ENCODE peak calls at places on chromosomes 7 and 10, in ten cellular contexts. One of them, this sample, is unnamed.

GRCh38 chr7:66558660-66559465 is 69.8 kb upstream of the KCTD7 start:
- DNase-seq in neural progenitor cell: no peak
- DNase-seq in tibial artery: no peak
- DNase-seq in H9: peak; percentile 55
- DNase-seq in heart left ventricle: no peak
- DNase-seq in ovary: no peak
- DNase-seq in OCI-LY7: no peak
- DNase-seq in colonic mucosa: no peak
- DNase-seq in left ventricle myocardium inferior: no peak
- DNase-seq in esophagus muscularis mucosa: no peak
- DNase-seq in this sample: no peak

GRCh38 chr7:101537205-101537604 is 91.9 kb downstream of the MYL10 start:
- DNase-seq in neural progenitor cell: no peak
- DNase-seq in tibial artery: no peak
- DNase-seq in H9: no peak
- DNase-seq in heart left ventricle: no peak
- DNase-seq in ovary: no peak
- DNase-seq in OCI-LY7: no peak
- DNase-seq in colonic mucosa: no peak
- DNase-seq in left ventricle myocardium inferior: no peak
- DNase-seq in esophagus muscularis mucosa: no peak
- DNase-seq in this sample: no peak

GRCh38 chr7:94041529-94041928 is 37.4 kb upstream of the BET1 start:
- DNase-seq in neural progenitor cell: no peak
- DNase-seq in tibial artery: no peak
- DNase-seq in H9: no peak
- DNase-seq in heart left ventricle: no peak
- DNase-seq in ovary: no peak
- DNase-seq in OCI-LY7: no peak
- DNase-seq in colonic mucosa: no peak
- DNase-seq in left ventricle myocardium inferior: no peak
- DNase-seq in esophagus muscularis mucosa: no peak
- DNase-seq in this sample: no peak

GRCh38 chr7:68706291-68706690 is 892.0 kb upstream of the AUTS2 start:
- DNase-seq in neural progenitor cell: no peak
- DNase-seq in tibial artery: no peak
- DNase-seq in H9: no peak
- DNase-seq in heart left ventricle: no peak
- DNase-seq in ovary: no peak
- DNase-seq in OCI-LY7: no peak
- DNase-seq in colonic mucosa: no peak
- DNase-seq in left ventricle myocardium inferior: no peak
- DNase-seq in esophagus muscularis mucosa: no peak
- DNase-seq in this sample: no peak

GRCh38 chr10:118594392-118595063 is 920 bp downstream of the PRLHR start:
- DNase-seq in neural progenitor cell: peak; percentile 99
- DNase-seq in tibial artery: peak; percentile 39
- DNase-seq in H9: peak; percentile 97
- DNase-seq in heart left ventricle: no peak
- DNase-seq in ovary: peak; percentile 25
- DNase-seq in OCI-LY7: no peak
- DNase-seq in colonic mucosa: peak; percentile 22
- DNase-seq in left ventricle myocardium inferior: no peak
- DNase-seq in esophagus muscularis mucosa: no peak
- DNase-seq in this sample: no peak

GRCh38 chr10:132520147-132520811 is 17.3 kb upstream of the INPP5A start:
- DNase-seq in neural progenitor cell: no peak
- DNase-seq in tibial artery: peak; percentile 51
- DNase-seq in H9: peak; percentile 23
- DNase-seq in heart left ventricle: peak; percentile 57
- DNase-seq in ovary: peak; percentile 71
- DNase-seq in OCI-LY7: no peak
- DNase-seq in colonic mucosa: no peak
- DNase-seq in left ventricle myocardium inferior: peak; percentile 36
- DNase-seq in esophagus muscularis mucosa: no peak
- DNase-seq in this sample: no peak

GRCh38 chr10:3452234-3452633 is 279.7 kb upstream of the PITRM1 start:
- DNase-seq in neural progenitor cell: peak; percentile 34
- DNase-seq in tibial artery: no peak
- DNase-seq in H9: no peak
- DNase-seq in heart left ventricle: peak; percentile 50
- DNase-seq in ovary: no peak
- DNase-seq in OCI-LY7: no peak
- DNase-seq in colonic mucosa: peak; percentile 15
- DNase-seq in left ventricle myocardium inferior: no peak
- DNase-seq in esophagus muscularis mucosa: no peak
- DNase-seq in this sample: no peak

GRCh38 chr10:86366902-86367338 is 325 bp upstream of the GRID1 start:
- DNase-seq in neural progenitor cell: no peak
- DNase-seq in tibial artery: peak; percentile 18
- DNase-seq in H9: no peak
- DNase-seq in heart left ventricle: no peak
- DNase-seq in ovary: no peak
- DNase-seq in OCI-LY7: no peak
- DNase-seq in colonic mucosa: no peak
- DNase-seq in left ventricle myocardium inferior: no peak
- DNase-seq in esophagus muscularis mucosa: no peak
- DNase-seq in this sample: no peak

GRCh38 chr7:157854066-157854891 is 517.5 kb downstream of the DNAJB6 start:
- DNase-seq in neural progenitor cell: no peak
- DNase-seq in tibial artery: peak; percentile 80
- DNase-seq in H9: no peak
- DNase-seq in heart left ventricle: peak; percentile 55
- DNase-seq in ovary: no peak
- DNase-seq in OCI-LY7: no peak
- DNase-seq in colonic mucosa: peak; percentile 55
- DNase-seq in left ventricle myocardium inferior: peak; percentile 62
- DNase-seq in esophagus muscularis mucosa: peak; percentile 92
- DNase-seq in this sample: no peak

GRCh38 chr10:12656518-12657142 is 307.3 kb downstream of the CAMK1D start:
- DNase-seq in neural progenitor cell: peak; percentile 53
- DNase-seq in tibial artery: no peak
- DNase-seq in H9: no peak
- DNase-seq in heart left ventricle: no peak
- DNase-seq in ovary: no peak
- DNase-seq in OCI-LY7: peak; percentile 72
- DNase-seq in colonic mucosa: no peak
- DNase-seq in left ventricle myocardium inferior: no peak
- DNase-seq in esophagus muscularis mucosa: no peak
- DNase-seq in this sample: no peak

GRCh38 chr10:30039567-30039966 is 19.8 kb downstream of the JCAD start:
- DNase-seq in neural progenitor cell: no peak
- DNase-seq in tibial artery: no peak
- DNase-seq in H9: no peak
- DNase-seq in heart left ventricle: no peak
- DNase-seq in ovary: no peak
- DNase-seq in OCI-LY7: no peak
- DNase-seq in colonic mucosa: no peak
- DNase-seq in left ventricle myocardium inferior: no peak
- DNase-seq in esophagus muscularis mucosa: no peak
- DNase-seq in this sample: no peak

GRCh38 chr10:119333146-119333792 is 125.9 kb downstream of the GRK5 start:
- DNase-seq in neural progenitor cell: no peak
- DNase-seq in tibial artery: no peak
- DNase-seq in H9: no peak
- DNase-seq in heart left ventricle: no peak
- DNase-seq in ovary: no peak
- DNase-seq in OCI-LY7: peak; percentile 32
- DNase-seq in colonic mucosa: no peak
- DNase-seq in left ventricle myocardium inferior: no peak
- DNase-seq in esophagus muscularis mucosa: no peak
- DNase-seq in this sample: no peak

GRCh38 chr10:76453997-76454396 is 1022.6 kb downstream of the LRMDA start:
- DNase-seq in neural progenitor cell: no peak
- DNase-seq in tibial artery: no peak
- DNase-seq in H9: no peak
- DNase-seq in heart left ventricle: no peak
- DNase-seq in ovary: no peak
- DNase-seq in OCI-LY7: no peak
- DNase-seq in colonic mucosa: no peak
- DNase-seq in left ventricle myocardium inferior: no peak
- DNase-seq in esophagus muscularis mucosa: no peak
- DNase-seq in this sample: no peak

GRCh38 chr10:44242826-44243225 is 142.1 kb downstream of the CXCL12 start:
- DNase-seq in neural progenitor cell: no peak
- DNase-seq in tibial artery: no peak
- DNase-seq in H9: no peak
- DNase-seq in heart left ventricle: no peak
- DNase-seq in ovary: no peak
- DNase-seq in OCI-LY7: no peak
- DNase-seq in colonic mucosa: no peak
- DNase-seq in left ventricle myocardium inferior: no peak
- DNase-seq in esophagus muscularis mucosa: no peak
- DNase-seq in this sample: no peak

GRCh38 chr7:451255-452229 is 68.1 kb downstream of the PDGFA start:
- DNase-seq in neural progenitor cell: peak; percentile 70
- DNase-seq in tibial artery: no peak
- DNase-seq in H9: peak; percentile 60
- DNase-seq in heart left ventricle: no peak
- DNase-seq in ovary: no peak
- DNase-seq in OCI-LY7: no peak
- DNase-seq in colonic mucosa: no peak
- DNase-seq in left ventricle myocardium inferior: no peak
- DNase-seq in esophagus muscularis mucosa: no peak
- DNase-seq in this sample: no peak

GRCh38 chr7:88226886-88227516 is 7.2 kb upstream of the SRI start:
- DNase-seq in neural progenitor cell: no peak
- DNase-seq in tibial artery: no peak
- DNase-seq in H9: no peak
- DNase-seq in heart left ventricle: no peak
- DNase-seq in ovary: no peak
- DNase-seq in OCI-LY7: no peak
- DNase-seq in colonic mucosa: peak; percentile 82
- DNase-seq in left ventricle myocardium inferior: no peak
- DNase-seq in esophagus muscularis mucosa: no peak
- DNase-seq in this sample: no peak

GRCh38 chr10:24114561-24114960 is 94.4 kb upstream of the KIAA1217 start:
- DNase-seq in neural progenitor cell: no peak
- DNase-seq in tibial artery: no peak
- DNase-seq in H9: no peak
- DNase-seq in heart left ventricle: no peak
- DNase-seq in ovary: no peak
- DNase-seq in OCI-LY7: no peak
- DNase-seq in colonic mucosa: no peak
- DNase-seq in left ventricle myocardium inferior: no peak
- DNase-seq in esophagus muscularis mucosa: peak; percentile 26
- DNase-seq in this sample: no peak

DNA sequence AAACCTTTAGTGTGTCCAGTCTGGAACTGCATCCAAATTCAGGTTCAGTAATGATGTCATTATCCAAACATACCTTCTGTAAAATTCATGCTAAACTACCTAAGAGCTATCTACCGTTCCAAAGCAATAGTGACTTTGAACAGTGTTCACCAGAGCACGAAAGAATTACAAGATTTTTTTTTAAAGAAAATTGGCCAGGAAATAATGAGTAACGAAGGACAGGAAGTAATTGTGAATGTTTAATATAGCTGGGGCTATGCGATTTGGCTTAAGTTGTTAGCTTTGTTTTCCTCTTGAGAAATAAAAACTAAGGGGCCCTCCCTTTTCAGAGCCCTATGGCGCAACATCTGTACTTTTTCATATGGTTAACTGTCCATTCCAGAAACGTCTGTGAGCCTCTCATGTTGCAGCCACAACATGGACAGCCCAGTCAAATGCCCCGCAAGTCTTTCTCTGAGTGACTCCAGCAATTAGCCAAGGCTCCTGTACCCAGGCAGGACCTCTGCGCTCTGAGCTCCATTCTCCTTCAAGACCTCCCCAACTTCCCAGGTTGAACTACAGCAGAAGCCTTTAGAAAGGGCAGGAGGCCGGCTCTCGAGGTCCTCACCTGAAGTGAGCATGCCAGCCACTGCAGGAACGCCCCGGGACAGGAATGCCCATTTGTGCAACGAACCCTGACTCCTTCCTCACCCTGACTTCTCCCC is 622 bp upstream of the FAS start:
- DNase-seq in neural progenitor cell: no peak
- DNase-seq in tibial artery: peak; percentile 65
- DNase-seq in H9: no peak
- DNase-seq in heart left ventricle: no peak
- DNase-seq in ovary: peak; percentile 81
- DNase-seq in OCI-LY7: no peak
- DNase-seq in colonic mucosa: no peak
- DNase-seq in left ventricle myocardium inferior: no peak
- DNase-seq in esophagus muscularis mucosa: no peak
- DNase-seq in this sample: no peak
- H3K27ac ChIP-seq in neural progenitor cell: no peak overlapping the region
- H3K27ac ChIP-seq in tibial artery: peak overlapping the region; percentile 92
- H3K27ac ChIP-seq in H9: no peak overlapping the region
- H3K27ac ChIP-seq in heart left ventricle: peak overlapping the region; percentile 98
- H3K27ac ChIP-seq in ovary: peak overlapping the region; percentile 100
- H3K27ac ChIP-seq in OCI-LY7: peak overlapping the region; percentile 50
- H3K27ac ChIP-seq in colonic mucosa: peak overlapping the region; percentile 97
- H3K27ac ChIP-seq in left ventricle myocardium inferior: peak overlapping the region; percentile 97
- H3K27ac ChIP-seq in esophagus muscularis mucosa: peak overlapping the region; percentile 93
- H3K27ac ChIP-seq in this sample: peak overlapping the region; percentile 71

GRCh38 chr7:112081778-112082177 is 124.4 kb downstream of the DOCK4 start:
- DNase-seq in neural progenitor cell: no peak
- DNase-seq in tibial artery: no peak
- DNase-seq in H9: no peak
- DNase-seq in heart left ventricle: no peak
- DNase-seq in ovary: no peak
- DNase-seq in OCI-LY7: no peak
- DNase-seq in colonic mucosa: no peak
- DNase-seq in left ventricle myocardium inferior: no peak
- DNase-seq in esophagus muscularis mucosa: no peak
- DNase-seq in this sample: no peak
- H3K27ac ChIP-seq in neural progenitor cell: no peak overlapping the region
- H3K27ac ChIP-seq in tibial artery: no peak overlapping the region
- H3K27ac ChIP-seq in H9: no peak overlapping the region
- H3K27ac ChIP-seq in heart left ventricle: peak overlapping the region; percentile 41
- H3K27ac ChIP-seq in ovary: no peak overlapping the region
- H3K27ac ChIP-seq in OCI-LY7: no peak overlapping the region
- H3K27ac ChIP-seq in colonic mucosa: no peak overlapping the region
- H3K27ac ChIP-seq in left ventricle myocardium inferior: peak overlapping the region; percentile 43
- H3K27ac ChIP-seq in esophagus muscularis mucosa: no peak overlapping the region
- H3K27ac ChIP-seq in this sample: peak overlapping the region; percentile 9

DNA sequence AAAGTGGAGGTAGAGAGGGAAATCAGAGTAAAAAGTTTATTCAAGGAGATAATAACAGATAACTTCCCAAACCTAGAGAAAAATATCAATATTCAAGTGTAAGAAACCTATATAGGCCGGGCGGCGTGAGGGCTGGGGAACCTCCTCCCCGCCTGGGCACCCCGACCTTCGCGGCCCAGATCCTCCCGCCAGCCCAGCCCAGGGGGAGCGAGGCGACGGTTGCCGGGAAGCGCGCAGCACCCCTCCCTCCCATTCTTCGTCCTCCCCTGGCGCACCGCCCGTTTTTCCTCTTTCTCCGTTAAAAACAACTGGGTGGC is 32.4 kb upstream of the SFTPD start:
- DNase-seq in neural progenitor cell: no peak
- DNase-seq in tibial artery: no peak
- DNase-seq in H9: no peak
- DNase-seq in heart left ventricle: peak; percentile 63
- DNase-seq in ovary: no peak
- DNase-seq in OCI-LY7: no peak
- DNase-seq in colonic mucosa: no peak
- DNase-seq in left ventricle myocardium inferior: peak; percentile 61
- DNase-seq in esophagus muscularis mucosa: no peak
- DNase-seq in this sample: no peak
- H3K27ac ChIP-seq in neural progenitor cell: no peak overlapping the region
- H3K27ac ChIP-seq in tibial artery: peak overlapping the region; percentile 82
- H3K27ac ChIP-seq in H9: no peak overlapping the region
- H3K27ac ChIP-seq in heart left ventricle: peak overlapping the region; percentile 67
- H3K27ac ChIP-seq in ovary: no peak overlapping the region
- H3K27ac ChIP-seq in OCI-LY7: no peak overlapping the region
- H3K27ac ChIP-seq in colonic mucosa: no peak overlapping the region
- H3K27ac ChIP-seq in left ventricle myocardium inferior: peak overlapping the region; percentile 86
- H3K27ac ChIP-seq in esophagus muscularis mucosa: peak overlapping the region; percentile 58
- H3K27ac ChIP-seq in this sample: no peak overlapping the region

GRCh38 chr10:70131560-70131937 is 1.1 kb downstream of the AIFM2 start:
- DNase-seq in neural progenitor cell: no peak
- DNase-seq in tibial artery: no peak
- DNase-seq in H9: no peak
- DNase-seq in heart left ventricle: no peak
- DNase-seq in ovary: no peak
- DNase-seq in OCI-LY7: no peak
- DNase-seq in colonic mucosa: no peak
- DNase-seq in left ventricle myocardium inferior: no peak
- DNase-seq in esophagus muscularis mucosa: no peak
- DNase-seq in this sample: no peak
- H3K27ac ChIP-seq in neural progenitor cell: no peak overlapping the region
- H3K27ac ChIP-seq in tibial artery: peak overlapping the region; percentile 87
- H3K27ac ChIP-seq in H9: no peak overlapping the region
- H3K27ac ChIP-seq in heart left ventricle: peak overlapping the region; percentile 73
- H3K27ac ChIP-seq in ovary: no peak overlapping the region
- H3K27ac ChIP-seq in OCI-LY7: no peak overlapping the region
- H3K27ac ChIP-seq in colonic mucosa: no peak overlapping the region
- H3K27ac ChIP-seq in left ventricle myocardium inferior: peak overlapping the region; percentile 83
- H3K27ac ChIP-seq in esophagus muscularis mucosa: peak overlapping the region; percentile 87
- H3K27ac ChIP-seq in this sample: no peak overlapping the region